ENCODE peak calls at places on chromosomes 7 and 10, in nine cellular contexts. C is hepatocyte, T is HCT116, M is GM23338, Y is neural progenitor cell, I is OCI-LY7, E is GM23248, H is PC-3, X is SK-N-SH. B is an unnamed sample.

GRCh38 chr7:80681272-80681885 is 42.9 kb downstream of the CD36 start:
- DNase-seq in E (peak; percentile 65), H (peak; percentile 55), T (peak; percentile 45), Y (no peak), I (no peak), C (peak; percentile 42), M (peak; percentile 14), X (peak; percentile 38), B (peak; percentile 32)

GRCh38 chr7:82388138-82388537 is 55.4 kb downstream of the CACNA2D1 start:
- DNase-seq in C (no peak), Y (no peak), I (no peak), E (no peak), X (peak; percentile 51), T (no peak), M (no peak), H (no peak), B (no peak)

GRCh38 chr10:131068760-131069159 is 242.8 kb downstream of the TCERG1L start:
- DNase-seq in M (peak; percentile 6), Y (no peak), H (no peak), T (no peak), X (no peak), C (no peak), I (no peak), E (no peak), B (no peak)

GRCh38 chr10:33660329-33660728 is 325.9 kb upstream of the NRP1 start:
- DNase-seq in E (no peak), T (no peak), I (no peak), H (no peak), C (no peak), M (peak; percentile 40), X (no peak), Y (peak; percentile 4), B (no peak)

GRCh38 chr7:5758753-5759330 is 22.6 kb downstream of the RNF216 start:
- DNase-seq in T (no peak), I (no peak), E (no peak), M (no peak), H (no peak), Y (no peak), X (no peak), C (no peak), B (no peak)

GRCh38 chr7:128217030-128217805 is 23.9 kb upstream of the LEP start:
- DNase-seq in C (no peak), T (no peak), E (peak; percentile 94), M (peak; percentile 61), H (peak; percentile 7), X (no peak), I (no peak), Y (no peak), B (no peak)

GRCh38 chr10:16832351-16833080 is 15.3 kb upstream of the RSU1 start:
- DNase-seq in E (peak; percentile 98), X (no peak), C (no peak), I (no peak), Y (no peak), T (no peak), M (no peak), H (peak; percentile 57), B (no peak)

GRCh38 chr7:106059556-106059955 is 52.6 kb downstream of the SYPL1 start:
- DNase-seq in M (no peak), H (no peak), C (no peak), E (peak; percentile 31), I (no peak), Y (no peak), T (no peak), X (no peak), B (no peak)

GRCh38 chr7:139490130-139490529 is 6.7 kb upstream of the KLRG2 start:
- DNase-seq in H (peak; percentile 26), C (no peak), E (no peak), X (no peak), Y (no peak), I (no peak), M (no peak), T (no peak), B (no peak)

GRCh38 chr10:132461103-132461682 is 64.2 kb downstream of the PWWP2B start:
- DNase-seq in C (no peak), E (no peak), X (no peak), T (no peak), M (no peak), Y (no peak), H (no peak), I (no peak), B (no peak)

GRCh38 chr7:90242369-90243168 is 2.4 kb upstream of the CFAP69 start:
- DNase-seq in Y (no peak), T (no peak), I (peak; percentile 17), E (no peak), H (no peak), X (no peak), C (peak; percentile 42), M (no peak), B (peak; percentile 29)

GRCh38 chr10:11164806-11165590 is 147.3 kb downstream of the CELF2 start:
- DNase-seq in H (no peak), C (peak; percentile 50), T (no peak), I (peak; percentile 63), X (peak; percentile 69), E (peak; percentile 93), M (peak; percentile 58), Y (peak; percentile 74), B (peak; percentile 86)

GRCh38 chr7:33196194-33196593 is 66.8 kb downstream of the BBS9 start:
- DNase-seq in T (no peak), I (no peak), Y (no peak), H (no peak), C (no peak), E (peak; percentile 7), M (no peak), X (peak; percentile 49), B (no peak)

GRCh38 chr7:101687081-101687480 is 58.0 kb upstream of the MYL10 start:
- DNase-seq in H (no peak), C (no peak), X (no peak), I (no peak), Y (no peak), M (no peak), E (no peak), T (no peak), B (no peak)

GRCh38 chr7:80078159-80078731 is 56.4 kb upstream of the GNAI1 start:
- DNase-seq in X (no peak), I (no peak), M (no peak), E (peak; percentile 50), H (peak; percentile 61), C (no peak), T (no peak), Y (no peak), B (peak; percentile 26)

DNA sequence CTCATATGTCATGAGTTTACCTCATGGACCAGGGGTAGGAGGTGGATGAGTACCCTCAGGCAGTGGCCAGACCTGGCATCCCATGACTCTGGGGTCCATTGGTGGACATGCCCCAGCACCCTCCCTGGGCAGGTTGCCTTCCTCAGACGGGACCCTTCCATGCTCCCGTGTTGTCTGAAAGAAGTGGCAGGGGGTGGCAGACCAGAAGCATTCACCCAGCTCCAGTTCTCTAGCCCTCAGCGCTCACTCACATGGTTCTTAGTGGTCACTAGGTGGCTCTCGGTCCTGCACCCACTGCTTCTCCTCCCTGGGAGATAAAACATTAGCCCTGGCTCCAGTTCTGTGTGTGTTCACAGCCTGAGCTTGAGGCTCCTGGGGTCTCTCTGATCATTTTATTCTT is 6.0 kb downstream of the RBP3 start:
- DNase-seq in X (no peak), I (no peak), M (no peak), T (no peak), C (peak; percentile 53), E (peak; percentile 15), H (peak; percentile 29), Y (no peak), B (no peak)
- TF ChIP-seq EZH2phosphoT487 in X (no peak), I (no peak), M (no peak), T (no peak), C (no peak), E (no peak), H (no peak), Y (no peak), B (no peak)

GRCh38 chr7:45939574-45939973 is 18.5 kb upstream of the IGFBP3 start:
- DNase-seq in I (no peak), E (no peak), M (no peak), Y (no peak), C (no peak), T (no peak), X (no peak), H (no peak), B (no peak)

GRCh38 chr7:45940939-45941338 is 19.9 kb upstream of the IGFBP3 start:
- DNase-seq in I (no peak), H (no peak), X (no peak), Y (no peak), C (no peak), E (no peak), M (no peak), T (no peak), B (no peak)

GRCh38 chr7:45937862-45938261 is 16.8 kb upstream of the IGFBP3 start:
- DNase-seq in I (no peak), E (no peak), X (no peak), T (no peak), C (no peak), H (no peak), M (no peak), Y (no peak), B (no peak)

GRCh38 chr7:45938626-45939302 is 17.7 kb upstream of the IGFBP3 start:
- DNase-seq in T (no peak), Y (peak; percentile 48), H (no peak), E (no peak), M (peak; percentile 81), C (no peak), X (no peak), I (no peak), B (peak; percentile 75)

GRCh38 chr7:45937301-45937700 is 16.2 kb upstream of the IGFBP3 start:
- DNase-seq in M (no peak), X (no peak), I (no peak), T (no peak), C (no peak), Y (no peak), E (peak; percentile 39), H (no peak), B (no peak)
- TF ChIP-seq EZH2phosphoT487 in M (no peak), X (no peak), I (no peak), T (no peak), C (no peak), Y (no peak), E (no peak), H (no peak), B (no peak)

DNA sequence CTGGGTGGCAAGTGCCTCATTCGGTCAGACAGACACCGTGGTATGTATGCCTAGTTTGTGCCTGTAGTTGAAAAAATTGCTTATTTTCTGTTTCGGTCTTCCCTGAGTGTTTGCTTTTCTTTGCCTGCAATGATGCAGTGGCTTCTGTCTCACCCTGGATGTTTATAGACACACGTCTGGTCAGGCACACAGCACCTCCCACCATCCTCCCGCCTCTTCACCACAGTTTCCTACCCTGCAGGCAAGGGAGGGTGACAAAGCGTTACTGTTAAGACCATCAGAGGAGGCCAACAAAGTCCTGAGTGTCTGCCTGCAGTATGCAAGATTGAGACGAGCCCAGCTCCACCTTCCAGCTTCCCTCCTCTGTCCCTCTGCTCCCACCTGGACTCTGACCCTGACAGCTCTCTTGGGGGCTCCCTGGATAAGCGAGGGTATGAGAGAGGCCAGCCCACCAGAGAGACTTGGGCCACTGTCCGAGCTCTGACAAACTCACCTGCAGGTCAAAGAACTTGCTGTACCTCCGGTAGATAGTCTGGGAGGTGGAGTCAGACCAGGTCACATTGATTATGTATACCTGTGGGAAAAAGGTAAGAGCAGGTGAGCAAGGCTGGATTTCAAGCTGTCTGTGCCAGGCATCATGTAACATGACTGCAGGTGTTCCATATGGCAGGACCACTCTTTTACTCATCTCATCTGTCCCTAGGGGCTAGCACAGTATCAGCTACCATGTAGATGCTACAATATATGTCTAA is 54.4 kb downstream of the SH3PXD2A start:
- DNase-seq in I (no peak), E (peak; percentile 22), Y (no peak), M (no peak), H (peak; percentile 75), X (no peak), C (no peak), T (no peak), B (peak; percentile 87)
- TF ChIP-seq EZH2phosphoT487 in I (no peak), E (no peak), Y (no peak), M (no peak), H (no peak), X (no peak), C (no peak), T (no peak), B (no peak)

GRCh38 chr7:39950473-39951155 is 558 bp downstream of the CDK13 start:
- DNase-seq in I (peak; percentile 62), Y (peak; percentile 69), X (peak; percentile 75), T (no peak), H (peak; percentile 23), E (peak; percentile 70), M (peak; percentile 30), C (peak; percentile 65), B (peak; percentile 45)
- TF ChIP-seq EZH2phosphoT487 in I (no peak), Y (no peak), X (no peak), T (no peak), H (no peak), E (no peak), M (no peak), C (no peak), B (no peak)